ENCODE peak calls at places on chromosome 14, in six cellular contexts. P, M, G, A, H and C are unnamed samples.

GRCh38 chr14:61178226-61179060 is 102.7 kb downstream of the TMEM30B start:
- DNase-seq in P (peak; percentile 97), M (no peak), G (peak; percentile 53), A (no peak), H (no peak), C (no peak)

GRCh38 chr14:64147126-64147790 is 146.9 kb downstream of the ESR2 start:
- DNase-seq in P (peak; percentile 8), M (no peak), G (no peak), A (no peak), H (no peak), C (no peak)

GRCh38 chr14:94918896-94919295 is 149.0 kb upstream of the GSC start:
- DNase-seq in P (peak; percentile 81), M (no peak), G (no peak), A (no peak), H (no peak), C (no peak)

GRCh38 chr14:72617391-72618011 is 276.4 kb downstream of the DPF3 start:
- DNase-seq in P (no peak), M (no peak), G (no peak), A (peak; percentile 3), H (no peak), C (no peak)

GRCh38 chr14:95068091-95068490 is 89.2 kb downstream of the DICER1 start:
- DNase-seq in P (no peak), M (no peak), G (no peak), A (no peak), H (no peak), C (no peak)

GRCh38 chr14:31543969-31544799 is 17.0 kb upstream of the NUBPL start:
- DNase-seq in P (no peak), M (no peak), G (no peak), A (no peak), H (no peak), C (no peak)

GRCh38 chr14:26709019-26709418 is 111.2 kb upstream of the NOVA1 start:
- DNase-seq in P (peak; percentile 80), M (no peak), G (no peak), A (no peak), H (no peak), C (no peak)

GRCh38 chr14:89293349-89293916 is 123.6 kb downstream of the FOXN3 start:
- DNase-seq in P (no peak), M (no peak), G (no peak), A (no peak), H (no peak), C (no peak)

GRCh38 chr14:71943695-71944018 is 11.4 kb downstream of the RGS6 start:
- DNase-seq in P (no peak), M (no peak), G (no peak), A (no peak), H (no peak), C (no peak)

GRCh38 chr14:54537651-54538050 is 27.9 kb downstream of the CGRRF1 start:
- DNase-seq in P (no peak), M (no peak), G (no peak), A (no peak), H (no peak), C (no peak)

GRCh38 chr14:61470261-61470953 is 149.0 kb downstream of the PRKCH start:
- DNase-seq in P (peak; percentile 80), M (no peak), G (no peak), A (peak; percentile 33), H (no peak), C (no peak)

GRCh38 chr14:75661499-75661814 is 411 bp downstream of the TTLL5 start:
- DNase-seq in P (no peak), M (no peak), G (no peak), A (peak; percentile 61), H (no peak), C (no peak)